ENCODE peak calls at places on chromosomes 16 and 17, in seven cellular contexts. L is mesendoderm, X is H1, Q is IMR-90, W is mesenchymal stem cell, Z is trophoblast cell, P is H9. I is an unnamed sample. For H3K4me1, the result is how much of the 10 kb centered on the place peaks cover.

GRCh38 chr17:59842901-59843652 is 49.7 kb downstream of the TUBD1 start:
- DNase-seq in L (peak), X (no peak), Q (peak), W (peak), Z (peak), P (peak), I (no peak)

GRCh38 chr16:52558448-52558847 is 11.5 kb upstream of the TOX3 start:
- DNase-seq in L (no peak), X (no peak), Q (no peak), W (no peak), Z (no peak), P (no peak), I (no peak)

GRCh38 chr17:4199818-4200402 is 56.9 kb downstream of the CYB5D2 start:
- DNase-seq in L (peak), X (no peak), Q (peak), W (peak), Z (no peak), P (peak), I (peak)

GRCh38 chr17:2563061-2563460 is 30.4 kb upstream of the PAFAH1B1 start:
- DNase-seq in L (peak), X (no peak), Q (no peak), W (no peak), Z (no peak), P (no peak), I (no peak)

GRCh38 chr17:28974451-28974850 is 23.1 kb upstream of the PHF12 start:
- DNase-seq in L (no peak), X (no peak), Q (no peak), W (no peak), Z (no peak), P (no peak), I (no peak)

GRCh38 chr16:64858076-64858475 is 263.8 kb downstream of the CDH11 start:
- DNase-seq in L (no peak), X (no peak), Q (peak), W (no peak), Z (no peak), P (no peak), I (no peak)

GRCh38 chr17:66200685-66201092 is 8.8 kb upstream of the CEP112 start:
- DNase-seq in L (peak), X (no peak), Q (peak), W (peak), Z (peak), P (peak), I (peak)

GRCh38 chr16:53515259-53515658 is 12.2 kb upstream of the AKTIP start:
- DNase-seq in L (no peak), X (no peak), Q (peak), W (no peak), Z (peak), P (no peak), I (no peak)

GRCh38 chr17:77670125-77670524 is 288.4 kb upstream of the TNRC6C start:
- DNase-seq in L (no peak), X (no peak), Q (no peak), W (no peak), Z (no peak), P (no peak), I (no peak)

GRCh38 chr17:11514981-11515680 is 83.1 kb upstream of the DNAH9 start:
- DNase-seq in L (no peak), X (no peak), Q (no peak), W (no peak), Z (no peak), P (no peak), I (no peak)

GRCh38 chr17:64470676-64471075 is 21.8 kb downstream of the MILR1 start:
- DNase-seq in L (peak), X (no peak), Q (no peak), W (no peak), Z (no peak), P (no peak), I (peak)

GRCh38 chr16:12027091-12027490 is 50.6 kb downstream of the SNX29 start:
- DNase-seq in L (peak), X (peak), Q (no peak), W (no peak), Z (no peak), P (peak), I (no peak)

GRCh38 chr16:76879420-76879819 is 311.6 kb upstream of the MON1B start:
- DNase-seq in L (no peak), X (no peak), Q (no peak), W (no peak), Z (no peak), P (no peak), I (no peak)

GRCh38 chr17:66715745-66716156 is 119.2 kb upstream of the CACNG5 start:
- DNase-seq in L (peak), X (peak), Q (peak), W (peak), Z (peak), P (peak), I (peak)

GRCh38 chr17:30340957-30341356 is 7.1 kb upstream of the TMIGD1 start:
- DNase-seq in L (peak), X (no peak), Q (no peak), W (no peak), Z (no peak), P (no peak), I (no peak)

GRCh38 chr16:19745286-19746018 is 27.4 kb downstream of the IQCK start:
- DNase-seq in L (no peak), X (no peak), Q (peak), W (no peak), Z (no peak), P (no peak), I (no peak)

GRCh38 chr16:86608301-86608747 is 30.0 kb downstream of the FOXL1 start:
- DNase-seq in L (no peak), X (no peak), Q (peak), W (peak), Z (no peak), P (no peak), I (no peak)

GRCh38 chr16:57186630-57187507 is 740 bp downstream of the RSPRY1 start:
- DNase-seq in L (peak), X (no peak), Q (no peak), W (peak), Z (peak), P (peak), I (peak)

GRCh38 chr17:59503489-59503888 is 61.9 kb upstream of the DHX40 start:
- DNase-seq in L (no peak), X (no peak), Q (no peak), W (no peak), Z (no peak), P (no peak), I (no peak)

DNA sequence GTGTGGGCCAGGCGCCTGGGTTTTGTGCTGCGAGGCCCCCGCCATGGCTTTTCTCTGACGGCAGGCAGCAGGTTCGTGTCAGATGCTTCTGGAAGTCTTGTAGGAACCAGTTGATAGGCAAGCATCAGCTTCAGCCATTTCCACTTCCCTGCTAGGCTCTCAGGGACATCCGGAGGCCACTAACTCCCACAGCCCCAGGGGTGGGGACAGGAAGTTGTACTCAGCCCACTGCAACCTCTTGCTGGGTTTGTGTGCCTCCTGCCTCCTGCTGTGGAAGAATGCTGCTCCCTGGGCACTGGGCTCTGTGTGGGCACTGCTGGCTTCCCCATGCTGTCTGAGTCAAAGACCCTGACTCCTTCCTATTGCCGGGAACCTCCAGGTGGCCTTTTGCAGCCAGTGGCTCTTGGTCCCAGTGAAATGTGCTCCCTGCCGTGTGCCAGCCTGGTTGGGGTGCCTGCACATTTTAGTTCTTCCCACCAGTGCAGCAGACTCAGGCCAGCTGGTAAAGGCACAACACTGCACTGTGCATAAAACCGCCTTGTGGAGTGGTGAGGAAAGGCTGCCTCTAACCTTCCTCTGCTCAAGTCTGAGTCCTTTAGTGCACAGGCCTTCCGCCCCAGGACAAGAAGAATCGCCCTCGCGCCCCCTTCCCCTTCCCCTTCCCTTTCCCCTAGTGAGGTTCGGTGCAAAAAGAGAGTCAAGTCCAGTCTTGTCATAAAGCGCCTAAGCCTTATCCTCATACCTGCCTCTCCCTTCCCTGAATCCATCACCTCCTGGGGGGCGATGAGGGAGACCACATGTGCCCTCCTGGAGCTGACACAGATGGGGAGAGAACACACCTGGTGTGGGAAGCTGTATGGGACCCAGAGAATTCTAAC is 16.6 kb downstream of the LDHD start:
- DNase-seq in L (peak), X (no peak), Q (no peak), W (no peak), Z (no peak), P (no peak), I (no peak)
- H3K4me1 ChIP-seq in L (under half), X (under half), Q (under half), W (under half), Z (under half), P (under half), I (under half)

DNA sequence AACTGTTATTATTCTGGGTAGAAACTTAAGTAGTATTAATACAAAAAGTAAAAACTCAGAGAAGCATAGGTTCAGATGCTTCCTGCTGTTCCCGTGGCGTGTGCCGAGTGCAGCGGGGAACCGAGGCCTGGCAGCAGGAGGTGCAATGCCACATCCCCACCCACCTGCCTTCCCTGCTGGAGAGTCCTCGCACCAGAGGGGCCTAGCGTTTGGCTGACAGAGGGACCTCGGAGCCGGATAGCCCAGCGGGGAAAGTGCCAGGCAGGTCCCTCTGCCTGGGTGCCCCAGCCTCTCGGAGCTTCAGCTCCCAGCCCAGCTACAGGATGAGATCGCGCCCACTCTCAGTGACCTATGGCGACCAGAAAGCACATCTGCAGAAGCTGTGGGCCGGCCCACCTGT is 169.6 kb upstream of the GSE1 start:
- DNase-seq in L (no peak), X (no peak), Q (no peak), W (no peak), Z (no peak), P (no peak), I (no peak)
- H2AK5ac ChIP-seq in L (no peak), X (no peak), Q (no peak), W (no peak), Z (no peak), P (no peak), I (peak)

DNA sequence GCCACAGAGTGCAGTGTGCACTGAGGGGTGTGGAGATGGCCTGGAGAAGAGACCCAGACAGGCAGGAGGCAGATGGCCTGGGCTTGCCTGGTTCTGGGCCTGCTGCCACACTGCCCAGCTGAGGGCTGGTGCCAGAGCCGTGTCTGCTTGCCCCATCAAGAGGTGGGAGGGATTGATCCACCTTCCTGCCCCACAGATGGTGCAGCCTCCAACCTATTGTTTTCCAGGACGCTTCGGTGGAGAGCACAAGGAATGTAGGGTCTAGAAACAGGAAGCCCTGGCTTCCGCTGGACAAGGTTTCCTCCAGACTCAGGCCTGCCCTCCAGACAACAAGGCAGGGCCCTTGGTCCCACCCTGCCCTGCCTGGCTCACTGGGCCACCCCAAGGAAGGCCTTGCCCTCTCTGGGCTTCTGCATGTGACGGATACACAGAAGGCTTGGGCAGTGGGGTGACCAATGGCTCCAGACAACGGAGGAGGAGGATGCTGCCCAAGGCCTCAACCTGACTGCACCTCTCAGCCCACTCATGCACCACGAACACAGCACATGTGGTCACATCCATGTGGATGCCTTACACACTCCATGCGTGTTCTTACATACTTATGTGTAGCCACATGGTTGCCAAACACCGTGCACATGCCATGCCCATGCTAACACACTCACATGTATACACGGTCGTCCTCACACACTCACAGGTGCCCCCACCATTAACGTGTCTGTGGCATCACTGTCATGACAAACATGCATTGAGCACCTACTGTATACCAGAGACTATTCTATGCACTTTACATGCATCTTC is 6.5 kb upstream of the CDH5 start:
- DNase-seq in L (no peak), X (no peak), Q (no peak), W (no peak), Z (no peak), P (no peak), I (no peak)
- H3K9ac ChIP-seq in L (no peak), X (no peak), Q (no peak), W (no peak), Z (no peak), P (no peak), I (no peak)

GRCh38 chr17:7216242-7217112 is 3.2 kb downstream of the DLG4 start:
- DNase-seq in L (no peak), X (no peak), Q (no peak), W (no peak), Z (no peak), P (no peak), I (no peak)

GRCh38 chr17:7215652-7216139 is 3.9 kb downstream of the DLG4 start:
- DNase-seq in L (peak), X (no peak), Q (peak), W (peak), Z (no peak), P (peak), I (no peak)

GRCh38 chr17:7218774-7219173 is 862 bp downstream of the DLG4 start:
- DNase-seq in L (no peak), X (no peak), Q (no peak), W (no peak), Z (no peak), P (no peak), I (no peak)

GRCh38 chr17:7218166-7218565 is 1.5 kb downstream of the DLG4 start:
- DNase-seq in L (no peak), X (no peak), Q (no peak), W (no peak), Z (no peak), P (no peak), I (no peak)

DNA sequence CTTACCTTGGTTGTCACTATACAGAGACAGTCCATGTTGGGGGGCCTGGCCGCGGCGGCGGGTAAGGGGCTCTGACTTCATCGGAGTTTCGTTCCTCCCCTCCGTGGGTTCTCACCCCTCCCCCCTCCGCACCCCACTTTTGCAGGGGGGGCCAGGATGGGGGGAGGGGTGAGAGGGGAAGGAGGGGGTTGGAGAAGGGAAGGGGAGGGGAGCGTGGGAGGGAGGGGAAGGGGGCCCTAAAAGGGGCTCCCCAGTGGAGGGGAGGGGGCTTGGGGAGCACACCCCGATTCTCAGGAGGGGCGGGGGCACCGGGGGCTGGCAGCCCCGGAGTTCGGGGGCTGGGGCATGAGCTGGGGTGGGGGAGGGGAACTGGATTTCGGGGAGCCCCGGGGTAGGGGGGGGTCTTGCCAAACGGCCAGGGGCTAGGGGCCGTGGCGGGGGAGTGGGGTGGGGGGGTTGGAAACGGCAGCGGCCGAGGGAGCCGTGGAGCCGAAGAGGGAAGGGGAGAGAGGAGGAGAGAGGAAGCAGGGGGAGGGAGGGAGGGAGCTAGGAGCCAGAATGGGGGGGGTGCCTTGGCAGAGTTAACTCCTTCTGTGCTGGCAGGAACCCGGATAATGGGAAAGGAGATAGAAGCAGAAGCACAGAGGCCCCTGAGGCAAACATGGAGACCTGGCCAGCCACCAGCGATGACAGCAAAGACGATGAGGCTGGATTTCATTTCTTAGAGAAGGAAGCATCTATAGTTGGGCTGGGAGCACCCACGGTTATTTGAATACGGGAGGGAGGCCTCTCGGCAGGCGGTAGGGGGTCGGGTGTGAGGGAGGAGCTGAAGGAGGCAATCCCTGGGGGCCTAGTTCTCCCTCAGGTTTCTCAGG is 2.3 kb downstream of the DLG4 start:
- DNase-seq in L (peak), X (no peak), Q (peak), W (peak), Z (no peak), P (peak), I (no peak)
- H3K4me1 ChIP-seq in L (under half), X (under half), Q (under half), W (half or more), Z (half or more), P (under half), I (under half)

GRCh38 chr16:20818929-20819585 is 12.7 kb downstream of the REXO5 start:
- DNase-seq in L (no peak), X (no peak), Q (no peak), W (no peak), Z (no peak), P (no peak), I (no peak)

GRCh38 chr16:20826039-20826566 is 19.8 kb downstream of the REXO5 start:
- DNase-seq in L (no peak), X (no peak), Q (peak), W (no peak), Z (no peak), P (no peak), I (no peak)

GRCh38 chr16:20822451-20823128 is 16.3 kb downstream of the REXO5 start:
- DNase-seq in L (no peak), X (no peak), Q (no peak), W (no peak), Z (no peak), P (no peak), I (no peak)

DNA sequence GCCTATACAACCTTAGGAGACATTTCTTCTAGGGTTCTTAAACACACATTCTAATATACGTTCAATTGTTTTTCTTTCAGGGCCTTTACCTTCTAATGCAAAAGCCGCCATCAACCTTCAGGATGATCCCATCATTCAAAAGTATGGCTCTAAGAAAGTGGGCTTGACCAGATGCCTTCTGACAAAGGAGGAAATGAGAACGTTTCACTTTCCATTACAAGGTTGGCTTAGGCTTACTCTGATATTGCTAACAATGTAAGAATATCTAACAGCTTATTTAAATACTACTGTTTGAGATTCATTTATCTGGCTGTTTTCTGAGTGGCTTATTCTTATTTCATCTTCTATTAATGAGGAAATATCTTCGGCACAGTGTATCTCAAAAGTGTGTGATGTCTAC is 15.4 kb downstream of the REXO5 start:
- DNase-seq in L (no peak), X (no peak), Q (no peak), W (no peak), Z (no peak), P (no peak), I (no peak)
- H2AK5ac ChIP-seq in L (no peak), X (no peak), Q (no peak), W (no peak), Z (no peak), P (no peak), I (no peak)

I was measured in neuronal stem cell.